ENCODE peak calls at places on chromosomes 4 and X, in five cellular contexts. One of them, this sample, is unnamed. For H3K27me3, the result is how much of the 10 kb centered on the place peaks cover.

GRCh38 chr4:15063341-15063740 is 61.1 kb downstream of the CPEB2 start:
- DNase-seq in tibial nerve: no peak
- DNase-seq in brain microvascular endothelial cell: peak
- DNase-seq in heart left ventricle: no peak
- DNase-seq in CD8-positive, alpha-beta T cell: no peak
- DNase-seq in this sample: no peak

GRCh38 chrX:20285513-20285912 is 18.8 kb upstream of the RPS6KA3 start:
- DNase-seq in tibial nerve: no peak
- DNase-seq in CD8-positive, alpha-beta T cell: no peak
- DNase-seq in brain microvascular endothelial cell: no peak
- DNase-seq in heart left ventricle: no peak
- DNase-seq in this sample: no peak

GRCh38 chr4:67892905-67893304 is 9.1 kb upstream of the TMPRSS11D start:
- DNase-seq in brain microvascular endothelial cell: no peak
- DNase-seq in CD8-positive, alpha-beta T cell: no peak
- DNase-seq in heart left ventricle: no peak
- DNase-seq in tibial nerve: no peak
- DNase-seq in this sample: peak

GRCh38 chr4:135383889-135384288 is 1182.3 kb upstream of the PABPC4L start:
- DNase-seq in CD8-positive, alpha-beta T cell: no peak
- DNase-seq in heart left ventricle: no peak
- DNase-seq in brain microvascular endothelial cell: no peak
- DNase-seq in tibial nerve: no peak
- DNase-seq in this sample: no peak

GRCh38 chr4:153535735-153536494 is 69.8 kb downstream of the TMEM131L start:
- DNase-seq in CD8-positive, alpha-beta T cell: no peak
- DNase-seq in heart left ventricle: no peak
- DNase-seq in brain microvascular endothelial cell: no peak
- DNase-seq in tibial nerve: no peak
- DNase-seq in this sample: peak

GRCh38 chr4:113761682-113762060 is at the start of gene CAMK2D:
- DNase-seq in tibial nerve: peak
- DNase-seq in heart left ventricle: peak
- DNase-seq in CD8-positive, alpha-beta T cell: peak
- DNase-seq in brain microvascular endothelial cell: peak
- DNase-seq in this sample: peak

GRCh38 chr4:16225681-16225995 is 633 bp downstream of the TAPT1 start:
- DNase-seq in CD8-positive, alpha-beta T cell: no peak
- DNase-seq in heart left ventricle: no peak
- DNase-seq in brain microvascular endothelial cell: no peak
- DNase-seq in tibial nerve: no peak
- DNase-seq in this sample: no peak

GRCh38 chr4:156190606-156191005 is 236.9 kb upstream of the CTSO start:
- DNase-seq in brain microvascular endothelial cell: peak
- DNase-seq in heart left ventricle: no peak
- DNase-seq in tibial nerve: no peak
- DNase-seq in CD8-positive, alpha-beta T cell: no peak
- DNase-seq in this sample: no peak

GRCh38 chrX:49071877-49072711 is 1.7 kb downstream of the PRAF2 start:
- DNase-seq in brain microvascular endothelial cell: peak
- DNase-seq in CD8-positive, alpha-beta T cell: no peak
- DNase-seq in heart left ventricle: peak
- DNase-seq in tibial nerve: peak
- DNase-seq in this sample: peak

GRCh38 chr4:76753814-76754213 is 144.1 kb downstream of the SOWAHB start:
- DNase-seq in heart left ventricle: no peak
- DNase-seq in tibial nerve: no peak
- DNase-seq in brain microvascular endothelial cell: peak
- DNase-seq in CD8-positive, alpha-beta T cell: no peak
- DNase-seq in this sample: no peak

DNA sequence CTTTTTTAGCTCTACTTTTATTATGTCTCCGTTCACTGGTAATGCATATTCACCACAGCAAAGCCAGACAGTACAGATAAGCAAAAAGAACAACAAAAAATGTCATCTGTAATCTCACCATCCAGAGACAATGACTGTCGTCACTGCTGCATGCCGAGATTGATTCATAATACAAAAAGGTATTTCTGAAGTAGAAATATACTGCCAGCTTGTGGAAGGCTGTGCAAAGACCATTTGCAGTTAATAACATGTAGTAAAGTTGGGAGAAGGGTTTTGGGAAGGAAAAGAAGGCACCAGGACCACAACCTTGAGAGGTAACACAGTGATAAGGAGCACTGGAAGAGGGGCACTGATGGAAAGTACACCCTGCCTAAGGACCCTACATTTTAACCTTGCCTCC is 223.0 kb upstream of the ZIC3 start:
- DNase-seq in brain microvascular endothelial cell: no peak
- DNase-seq in CD8-positive, alpha-beta T cell: no peak
- DNase-seq in heart left ventricle: no peak
- DNase-seq in tibial nerve: no peak
- DNase-seq in this sample: no peak
- H3K27me3 ChIP-seq in brain microvascular endothelial cell: under half
- H3K27me3 ChIP-seq in CD8-positive, alpha-beta T cell: under half
- H3K27me3 ChIP-seq in heart left ventricle: under half
- H3K27me3 ChIP-seq in tibial nerve: under half
- H3K27me3 ChIP-seq in this sample: under half

GRCh38 chr4:141022221-141022760 is 111.0 kb downstream of the RNF150 start:
- DNase-seq in CD8-positive, alpha-beta T cell: no peak
- DNase-seq in brain microvascular endothelial cell: no peak
- DNase-seq in tibial nerve: no peak
- DNase-seq in heart left ventricle: no peak
- DNase-seq in this sample: no peak
- H3K27me3 ChIP-seq in CD8-positive, alpha-beta T cell: under half
- H3K27me3 ChIP-seq in brain microvascular endothelial cell: under half
- H3K27me3 ChIP-seq in tibial nerve: under half
- H3K27me3 ChIP-seq in heart left ventricle: under half
- H3K27me3 ChIP-seq in this sample: under half

DNA sequence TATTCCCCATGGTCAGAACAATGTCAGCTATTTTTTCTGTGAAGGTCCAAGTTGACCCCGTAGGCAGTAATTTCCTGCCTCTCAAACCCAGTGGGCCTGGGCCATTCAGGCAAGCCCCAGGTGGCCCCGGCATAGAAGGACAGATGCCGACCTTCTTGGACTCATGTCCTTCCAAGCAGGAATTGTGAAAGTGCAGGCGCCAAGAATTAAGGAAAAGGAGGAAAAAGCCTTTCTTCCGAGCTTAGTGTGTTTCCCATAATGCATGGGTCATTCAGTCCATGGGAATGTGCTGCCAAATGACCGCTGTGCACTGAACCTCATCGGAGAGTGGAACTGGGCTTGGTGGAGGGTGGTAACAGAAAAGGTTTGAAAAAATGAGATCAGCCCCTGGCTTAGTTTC is 196.5 kb upstream of the HS3ST1 start:
- DNase-seq in tibial nerve: no peak
- DNase-seq in heart left ventricle: peak
- DNase-seq in CD8-positive, alpha-beta T cell: no peak
- DNase-seq in brain microvascular endothelial cell: no peak
- DNase-seq in this sample: no peak
- H3K27me3 ChIP-seq in tibial nerve: under half
- H3K27me3 ChIP-seq in heart left ventricle: under half
- H3K27me3 ChIP-seq in CD8-positive, alpha-beta T cell: under half
- H3K27me3 ChIP-seq in brain microvascular endothelial cell: under half
- H3K27me3 ChIP-seq in this sample: under half

GRCh38 chrX:12440245-12440644 is 302.0 kb downstream of the FRMPD4 start:
- DNase-seq in tibial nerve: no peak
- DNase-seq in brain microvascular endothelial cell: no peak
- DNase-seq in heart left ventricle: no peak
- DNase-seq in CD8-positive, alpha-beta T cell: no peak
- DNase-seq in this sample: no peak

GRCh38 chrX:12439396-12439795 is 301.1 kb downstream of the FRMPD4 start:
- DNase-seq in brain microvascular endothelial cell: no peak
- DNase-seq in CD8-positive, alpha-beta T cell: no peak
- DNase-seq in heart left ventricle: no peak
- DNase-seq in tibial nerve: no peak
- DNase-seq in this sample: no peak

GRCh38 chrX:12434493-12434892 is 296.2 kb downstream of the FRMPD4 start:
- DNase-seq in brain microvascular endothelial cell: no peak
- DNase-seq in tibial nerve: no peak
- DNase-seq in CD8-positive, alpha-beta T cell: no peak
- DNase-seq in heart left ventricle: no peak
- DNase-seq in this sample: peak
- H3K27me3 ChIP-seq in brain microvascular endothelial cell: under half
- H3K27me3 ChIP-seq in tibial nerve: under half
- H3K27me3 ChIP-seq in CD8-positive, alpha-beta T cell: under half
- H3K27me3 ChIP-seq in heart left ventricle: under half
- H3K27me3 ChIP-seq in this sample: under half

GRCh38 chrX:140508958-140509357 is 4.1 kb upstream of the SOX3 start:
- DNase-seq in tibial nerve: no peak
- DNase-seq in CD8-positive, alpha-beta T cell: no peak
- DNase-seq in brain microvascular endothelial cell: no peak
- DNase-seq in heart left ventricle: no peak
- DNase-seq in this sample: peak

GRCh38 chrX:140509468-140510305 is 4.8 kb upstream of the SOX3 start:
- DNase-seq in brain microvascular endothelial cell: no peak
- DNase-seq in tibial nerve: no peak
- DNase-seq in heart left ventricle: no peak
- DNase-seq in CD8-positive, alpha-beta T cell: no peak
- DNase-seq in this sample: peak

GRCh38 chrX:140510306-140510676 is 5.4 kb upstream of the SOX3 start:
- DNase-seq in brain microvascular endothelial cell: no peak
- DNase-seq in tibial nerve: no peak
- DNase-seq in CD8-positive, alpha-beta T cell: no peak
- DNase-seq in heart left ventricle: no peak
- DNase-seq in this sample: peak

GRCh38 chrX:140507982-140508305 is 3.1 kb upstream of the SOX3 start:
- DNase-seq in heart left ventricle: no peak
- DNase-seq in brain microvascular endothelial cell: no peak
- DNase-seq in tibial nerve: no peak
- DNase-seq in CD8-positive, alpha-beta T cell: no peak
- DNase-seq in this sample: peak

GRCh38 chrX:140510895-140511295 is 6.0 kb upstream of the SOX3 start:
- DNase-seq in heart left ventricle: no peak
- DNase-seq in tibial nerve: no peak
- DNase-seq in CD8-positive, alpha-beta T cell: no peak
- DNase-seq in brain microvascular endothelial cell: no peak
- DNase-seq in this sample: peak
- H3K27me3 ChIP-seq in heart left ventricle: half or more
- H3K27me3 ChIP-seq in tibial nerve: half or more
- H3K27me3 ChIP-seq in CD8-positive, alpha-beta T cell: under half
- H3K27me3 ChIP-seq in brain microvascular endothelial cell: under half
- H3K27me3 ChIP-seq in this sample: half or more

DNA sequence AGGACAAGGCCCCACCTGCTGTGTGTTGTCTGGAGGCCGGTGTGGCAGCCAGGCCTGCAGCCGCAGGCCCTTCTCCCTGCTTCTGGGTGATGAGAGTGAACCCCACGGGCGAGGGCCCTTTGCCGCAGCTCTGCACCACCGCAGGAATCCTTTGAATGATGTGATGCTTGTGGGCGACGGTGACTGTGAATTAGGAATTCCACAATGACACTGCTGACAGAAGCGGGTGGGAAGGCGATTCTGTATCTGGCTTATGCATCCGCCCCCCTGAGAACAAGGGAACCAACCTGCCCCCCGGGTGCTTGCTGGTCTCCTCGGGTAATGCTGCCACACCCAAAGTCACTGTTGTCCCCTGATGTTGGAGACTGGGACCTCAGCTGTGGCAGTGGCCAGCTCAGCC is 19.5 kb upstream of the MAN2B2 start:
- DNase-seq in heart left ventricle: no peak
- DNase-seq in CD8-positive, alpha-beta T cell: no peak
- DNase-seq in tibial nerve: no peak
- DNase-seq in brain microvascular endothelial cell: no peak
- DNase-seq in this sample: no peak
- H3K27me3 ChIP-seq in heart left ventricle: under half
- H3K27me3 ChIP-seq in CD8-positive, alpha-beta T cell: under half
- H3K27me3 ChIP-seq in tibial nerve: half or more
- H3K27me3 ChIP-seq in brain microvascular endothelial cell: under half
- H3K27me3 ChIP-seq in this sample: under half

This sample was measured in H7.